ENCODE peak calls at places on chromosomes 11 and 22, in five cellular contexts. T is astrocyte of the spinal cord, W is AG08395, D is activated T-helper 1 cell treated with Interleukin-2 at 50 U/mL for 16 hours, N is GOT3. I is an unnamed sample.

GRCh38 chr11:113876074-113876797 is 864 bp upstream of the USP28 start:
- DNase-seq in T (no peak), W (no peak), D (no peak), N (no peak), I (no peak)

GRCh38 chr11:79438631-79439429 is 2.0 kb downstream of the TENM4 start:
- DNase-seq in T (peak; percentile 45), W (peak; percentile 31), D (no peak), N (no peak), I (no peak)

GRCh38 chr11:105078283-105078682 is 33.1 kb upstream of the CARD16 start:
- DNase-seq in T (no peak), W (no peak), D (no peak), N (no peak), I (no peak)

GRCh38 chr22:42296381-42296853 is 26.0 kb upstream of the TCF20 start:
- DNase-seq in T (no peak), W (no peak), D (no peak), N (no peak), I (no peak)

GRCh38 chr11:111429066-111429506 is 50.0 kb upstream of the POU2AF1 start:
- DNase-seq in T (peak; percentile 36), W (peak; percentile 53), D (no peak), N (peak; percentile 8), I (peak; percentile 39)

GRCh38 chr22:17314472-17314871 is 54.8 kb upstream of the CECR2 start:
- DNase-seq in T (no peak), W (no peak), D (no peak), N (no peak), I (no peak)

GRCh38 chr11:3216027-3216525 is 2.5 kb downstream of the MRGPRG start:
- DNase-seq in T (no peak), W (no peak), D (no peak), N (no peak), I (no peak)

GRCh38 chr22:42915980-42916765 is 59.1 kb upstream of the ARFGAP3 start:
- DNase-seq in T (no peak), W (no peak), D (no peak), N (no peak), I (no peak)

GRCh38 chr11:61885166-61885778 is 6.1 kb downstream of the FADS3 start:
- DNase-seq in T (no peak), W (no peak), D (no peak), N (no peak), I (no peak)

GRCh38 chr11:313304-313786 is 495 bp upstream of the IFITM1 start:
- DNase-seq in T (no peak), W (no peak), D (no peak), N (no peak), I (no peak)

GRCh38 chr22:25492950-25493790 is 71.3 kb upstream of the GRK3 start:
- DNase-seq in T (no peak), W (no peak), D (no peak), N (no peak), I (no peak)

GRCh38 chr11:110088535-110089344 is 4.5 kb upstream of the ZC3H12C start:
- DNase-seq in T (no peak), W (no peak), D (no peak), N (no peak), I (no peak)

GRCh38 chr11:45652781-45653180 is 12.6 kb downstream of the CHST1 start:
- DNase-seq in T (no peak), W (peak; percentile 82), D (no peak), N (no peak), I (no peak)

GRCh38 chr11:47891886-47892285 is 43.7 kb upstream of the NUP160 start:
- DNase-seq in T (no peak), W (no peak), D (no peak), N (no peak), I (no peak)

GRCh38 chr11:60872952-60873524 is 5.7 kb downstream of the ZP1 start:
- DNase-seq in T (peak; percentile 93), W (peak; percentile 52), D (no peak), N (no peak), I (no peak)

GRCh38 chr11:60396790-60397189 is 531 bp downstream of the MS4A14 start:
- DNase-seq in T (no peak), W (no peak), D (no peak), N (no peak), I (no peak)

GRCh38 chr22:48781868-48782267 is 1045.8 kb downstream of the BRD1 start:
- DNase-seq in T (no peak), W (no peak), D (no peak), N (no peak), I (no peak)

GRCh38 chr11:78876686-78877085 is 302.0 kb upstream of the NARS2 start:
- DNase-seq in T (no peak), W (no peak), D (no peak), N (no peak), I (no peak)

GRCh38 chr11:12777208-12777874 is 103.1 kb downstream of the TEAD1 start:
- DNase-seq in T (peak; percentile 46), W (peak; percentile 47), D (no peak), N (no peak), I (no peak)

GRCh38 chr11:75311858-75312288 is 39.6 kb downstream of the ARRB1 start:
- DNase-seq in T (peak; percentile 40), W (peak; percentile 38), D (no peak), N (no peak), I (no peak)

GRCh38 chr11:76721755-76722677 is 51.5 kb upstream of the LRRC32 start:
- DNase-seq in T (peak; percentile 78), W (peak; percentile 83), D (peak; percentile 58), N (no peak), I (peak; percentile 56)

GRCh38 chr22:20728523-20729190 is 45.3 kb upstream of the SERPIND1 start:
- DNase-seq in T (no peak), W (no peak), D (no peak), N (no peak), I (no peak)

GRCh38 chr11:112605093-112605666 is 344.5 kb upstream of the PLET1 start:
- DNase-seq in T (peak; percentile 59), W (peak; percentile 43), D (no peak), N (no peak), I (no peak)

GRCh38 chr11:122186439-122187080 is 70.5 kb upstream of the BLID start:
- DNase-seq in T (peak; percentile 95), W (peak; percentile 72), D (no peak), N (no peak), I (no peak)

GRCh38 chr11:70587095-70587389 is 188.7 kb downstream of the CTTN start:
- DNase-seq in T (no peak), W (no peak), D (no peak), N (no peak), I (no peak)

GRCh38 chr22:24144471-24145115 is 36.7 kb upstream of the SUSD2 start:
- DNase-seq in T (no peak), W (no peak), D (no peak), N (no peak), I (no peak)

GRCh38 chr11:71437879-71438278 is 10.3 kb downstream of the DHCR7 start:
- DNase-seq in T (no peak), W (no peak), D (no peak), N (no peak), I (no peak)

GRCh38 chr22:37133304-37134018 is 16.3 kb downstream of the IL2RB start:
- DNase-seq in T (no peak), W (no peak), D (no peak), N (no peak), I (no peak)

GRCh38 chr11:119376197-119376847 is 5.2 kb downstream of the USP2 start:
- DNase-seq in T (no peak), W (no peak), D (no peak), N (no peak), I (no peak)

GRCh38 chr11:24046731-24047130 is 450.1 kb upstream of the LUZP2 start:
- DNase-seq in T (no peak), W (no peak), D (no peak), N (no peak), I (no peak)

GRCh38 chr22:28139993-28140392 is 220.9 kb upstream of the PITPNB start:
- DNase-seq in T (peak; percentile 86), W (peak; percentile 75), D (no peak), N (no peak), I (no peak)

GRCh38 chr11:1836011-1836945 is 1.5 kb downstream of the SYT8 start:
- DNase-seq in T (no peak), W (no peak), D (no peak), N (no peak), I (no peak)

GRCh38 chr11:10139656-10140055 is 154.4 kb downstream of the SBF2 start:
- DNase-seq in T (peak; percentile 67), W (peak; percentile 85), D (no peak), N (no peak), I (no peak)

GRCh38 chr11:82733444-82734119 is at the start of gene FAM181B:
- DNase-seq in T (peak; percentile 25), W (peak; percentile 15), D (no peak), N (no peak), I (no peak)

GRCh38 chr22:30402036-30402759 is 5.4 kb downstream of the SEC14L2 start:
- DNase-seq in T (no peak), W (no peak), D (no peak), N (no peak), I (no peak)

GRCh38 chr11:72950685-72951084 is 136.5 kb downstream of the ATG16L2 start:
- DNase-seq in T (no peak), W (no peak), D (no peak), N (no peak), I (no peak)

GRCh38 chr22:42347281-42347824 is 76.9 kb upstream of the TCF20 start:
- DNase-seq in T (no peak), W (no peak), D (no peak), N (no peak), I (no peak)

GRCh38 chr11:68481579-68482240 is 21.2 kb downstream of the PPP6R3 start:
- DNase-seq in T (no peak), W (no peak), D (no peak), N (no peak), I (no peak)